ENCODE peak calls at places on chromosomes 13 and 19, in nine cellular contexts. K is stimulated activated CD8-positive, alpha-beta memory T cell treated with anti-CD3 and anti-CD28 coated beads, Interleukin-4, amount 100 ng/mL, for 24 hours; H is ovary; W is Caco-2; E is esophagus squamous epithelium; L is stimulated activated CD4-positive, alpha-beta T cell treated with anti-CD3 and anti-CD28 coated beads, TNF-alpha, amount 100 ng/mL, for 1 hour; Y is naive thymus-derived CD8-positive, alpha-beta T cell; D is fibroblast of the aortic adventitia; R is ACHN. I is an unnamed sample.

GRCh38 chr13:53136554-53136953 is 107.9 kb downstream of the OLFM4 start:
- DNase-seq in K (no peak), H (no peak), W (no peak), E (no peak), L (no peak), Y (no peak), D (no peak), R (no peak), I (no peak)

GRCh38 chr19:47228168-47228936 is 2.6 kb downstream of the BBC3 start:
- DNase-seq in K (no peak), H (peak; percentile 64), W (peak; percentile 73), E (no peak), L (no peak), Y (peak; percentile 71), D (peak; percentile 22), R (peak; percentile 47), I (peak; percentile 27)

GRCh38 chr13:39600766-39601165 is 2.2 kb downstream of the LHFPL6 start:
- DNase-seq in K (no peak), H (no peak), W (no peak), E (no peak), L (no peak), Y (no peak), D (peak; percentile 41), R (peak; percentile 24), I (no peak)

GRCh38 chr19:55857974-55858373 is 21.6 kb downstream of the NLRP4 start:
- DNase-seq in K (no peak), H (no peak), W (no peak), E (no peak), L (no peak), Y (no peak), D (no peak), R (no peak), I (no peak)

GRCh38 chr19:45556835-45557234 is 27.8 kb downstream of the OPA3 start:
- DNase-seq in K (no peak), H (no peak), W (no peak), E (no peak), L (no peak), Y (no peak), D (no peak), R (no peak), I (no peak)

GRCh38 chr19:56253737-56254136 is 18.8 kb upstream of the EDDM13 start:
- DNase-seq in K (no peak), H (no peak), W (no peak), E (no peak), L (no peak), Y (no peak), D (peak; percentile 71), R (peak; percentile 59), I (no peak)

GRCh38 chr13:20351279-20352022 is 119.3 kb upstream of the GJB6 start:
- DNase-seq in K (no peak), H (no peak), W (no peak), E (no peak), L (no peak), Y (no peak), D (peak; percentile 38), R (no peak), I (no peak)

GRCh38 chr19:16928916-16929315 is 40.1 kb downstream of the F2RL3 start:
- DNase-seq in K (no peak), H (no peak), W (no peak), E (no peak), L (no peak), Y (no peak), D (no peak), R (no peak), I (no peak)

GRCh38 chr13:113050856-113051431 is 54.6 kb upstream of the F7 start:
- DNase-seq in K (no peak), H (no peak), W (no peak), E (no peak), L (no peak), Y (peak; percentile 55), D (no peak), R (no peak), I (no peak)

GRCh38 chr19:40745402-40745780 is 4.9 kb downstream of the ACTMAP start:
- DNase-seq in K (no peak), H (no peak), W (peak; percentile 57), E (no peak), L (no peak), Y (no peak), D (peak; percentile 72), R (peak; percentile 60), I (no peak)

GRCh38 chr13:45333973-45334922 is 6.7 kb downstream of the TPT1 start:
- DNase-seq in K (no peak), H (no peak), W (no peak), E (no peak), L (no peak), Y (no peak), D (peak; percentile 57), R (no peak), I (no peak)

GRCh38 chr13:107770541-107770940 is 444.8 kb downstream of the LIG4 start:
- DNase-seq in K (no peak), H (no peak), W (no peak), E (no peak), L (no peak), Y (no peak), D (no peak), R (no peak), I (no peak)

GRCh38 chr13:107866007-107866665 is 349.2 kb downstream of the LIG4 start:
- DNase-seq in K (no peak), H (peak; percentile 14), W (no peak), E (no peak), L (no peak), Y (no peak), D (no peak), R (peak; percentile 45), I (no peak)

GRCh38 chr19:14442904-14443631 is 10.0 kb downstream of the PKN1 start:
- DNase-seq in K (no peak), H (no peak), W (no peak), E (no peak), L (no peak), Y (no peak), D (no peak), R (no peak), I (no peak)

GRCh38 chr19:2227415-2228156 is 8.5 kb downstream of the PLEKHJ1 start:
- DNase-seq in K (no peak), H (no peak), W (no peak), E (no peak), L (no peak), Y (no peak), D (no peak), R (no peak), I (no peak)

GRCh38 chr19:51131780-51132680 is 7.3 kb downstream of the SIGLEC9 start:
- DNase-seq in K (no peak), H (peak; percentile 70), W (peak; percentile 72), E (no peak), L (no peak), Y (no peak), D (peak; percentile 83), R (no peak), I (no peak)

GRCh38 chr19:42246143-42246868 is 3.9 kb upstream of the GSK3A start:
- DNase-seq in K (no peak), H (peak; percentile 81), W (no peak), E (no peak), L (no peak), Y (no peak), D (peak; percentile 81), R (peak; percentile 64), I (no peak)

GRCh38 chr13:74135306-74136088 is 1.3 kb upstream of the KLF12 start:
- DNase-seq in K (peak; percentile 47), H (peak; percentile 84), W (peak; percentile 61), E (no peak), L (peak; percentile 39), Y (peak; percentile 69), D (peak; percentile 58), R (peak; percentile 73), I (peak; percentile 52)

GRCh38 chr19:9324584-9324962 is 594 bp downstream of the ZNF559 start:
- DNase-seq in K (no peak), H (no peak), W (no peak), E (no peak), L (no peak), Y (no peak), D (no peak), R (no peak), I (no peak)

GRCh38 chr19:3229888-3230496 is 5.5 kb downstream of the CELF5 start:
- DNase-seq in K (no peak), H (no peak), W (no peak), E (no peak), L (no peak), Y (no peak), D (no peak), R (no peak), I (no peak)

GRCh38 chr13:20495087-20496023 is 30.3 kb downstream of the CRYL1 start:
- DNase-seq in K (peak; percentile 19), H (peak; percentile 36), W (peak; percentile 53), E (no peak), L (peak; percentile 24), Y (peak; percentile 81), D (peak; percentile 83), R (peak; percentile 65), I (peak; percentile 36)

GRCh38 chr19:5563941-5564612 is 3.7 kb downstream of the TINCR start:
- DNase-seq in K (no peak), H (no peak), W (peak; percentile 58), E (no peak), L (no peak), Y (no peak), D (no peak), R (no peak), I (no peak)

GRCh38 chr19:10727599-10728250 is 9.8 kb downstream of the DNM2 start:
- DNase-seq in K (no peak), H (no peak), W (no peak), E (no peak), L (no peak), Y (peak; percentile 22), D (no peak), R (no peak), I (no peak)

I was measured in effector CD8-positive, alpha-beta T cell.